ENCODE peak calls at places on chromosomes 7 and 10, in four cellular contexts. Z is B cell, S is heart left ventricle, M is lung. B is an unnamed sample.

GRCh38 chr10:131316321-131317075 is 5.0 kb upstream of the TCERG1L start:
- DNase-seq in Z (no peak), S (no peak), M (no peak), B (peak; percentile 76)

GRCh38 chr7:39880556-39880955 is 69.5 kb upstream of the CDK13 start:
- DNase-seq in Z (no peak), S (no peak), M (no peak), B (no peak)

GRCh38 chr10:82943142-82943541 is 1068.1 kb downstream of the NRG3 start:
- DNase-seq in Z (no peak), S (no peak), M (no peak), B (no peak)

GRCh38 chr10:36023939-36024338 is 381.8 kb upstream of the FZD8 start:
- DNase-seq in Z (no peak), S (no peak), M (no peak), B (no peak)

GRCh38 chr10:34739915-34740314 is 75.2 kb downstream of the PARD3 start:
- DNase-seq in Z (no peak), S (peak; percentile 68), M (peak; percentile 35), B (no peak)

GRCh38 chr10:87767253-87767652 is 50.8 kb downstream of the ATAD1 start:
- DNase-seq in Z (no peak), S (no peak), M (no peak), B (no peak)

GRCh38 chr7:112135815-112136706 is 70.1 kb downstream of the DOCK4 start:
- DNase-seq in Z (no peak), S (no peak), M (no peak), B (no peak)

GRCh38 chr7:98956937-98957336 is 78.6 kb downstream of the TRRAP start:
- DNase-seq in Z (no peak), S (no peak), M (no peak), B (no peak)

GRCh38 chr10:124699471-124700292 is 44.5 kb downstream of the FAM53B start:
- DNase-seq in Z (no peak), S (peak; percentile 79), M (no peak), B (no peak)

GRCh38 chr10:77247076-77247561 is 390.5 kb downstream of the KCNMA1 start:
- DNase-seq in Z (no peak), S (no peak), M (no peak), B (no peak)

GRCh38 chr7:41817386-41817785 is 114.5 kb upstream of the INHBA start:
- DNase-seq in Z (no peak), S (no peak), M (no peak), B (no peak)

GRCh38 chr7:151327659-151328058 is 14.0 kb upstream of the NUB1 start:
- DNase-seq in Z (no peak), S (no peak), M (no peak), B (no peak)

GRCh38 chr7:36604801-36605200 is 119.5 kb downstream of the AOAH start:
- DNase-seq in Z (no peak), S (no peak), M (no peak), B (no peak)

GRCh38 chr7:130079846-130080394 is 9.6 kb downstream of the KLHDC10 start:
- DNase-seq in Z (no peak), S (no peak), M (no peak), B (no peak)

GRCh38 chr7:130087364-130087763 is 17.0 kb downstream of the KLHDC10 start:
- DNase-seq in Z (no peak), S (no peak), M (no peak), B (no peak)

GRCh38 chr7:130086938-130087337 is 16.6 kb downstream of the KLHDC10 start:
- DNase-seq in Z (no peak), S (no peak), M (no peak), B (no peak)

GRCh38 chr7:130084037-130084875 is 13.9 kb downstream of the KLHDC10 start:
- DNase-seq in Z (no peak), S (no peak), M (no peak), B (no peak)
- TF ChIP-seq CTCF in Z (peak; percentile 65), S (peak; percentile 40), M (no peak), B (peak; percentile 75)

GRCh38 chr7:70808876-70809275 is 323.1 kb upstream of the GALNT17 start:
- DNase-seq in Z (no peak), S (no peak), M (no peak), B (no peak)

GRCh38 chr7:70810558-70811139 is 321.3 kb upstream of the GALNT17 start:
- DNase-seq in Z (no peak), S (no peak), M (no peak), B (no peak)

GRCh38 chr7:70807650-70808049 is 324.3 kb upstream of the GALNT17 start:
- DNase-seq in Z (no peak), S (no peak), M (no peak), B (no peak)

DNA sequence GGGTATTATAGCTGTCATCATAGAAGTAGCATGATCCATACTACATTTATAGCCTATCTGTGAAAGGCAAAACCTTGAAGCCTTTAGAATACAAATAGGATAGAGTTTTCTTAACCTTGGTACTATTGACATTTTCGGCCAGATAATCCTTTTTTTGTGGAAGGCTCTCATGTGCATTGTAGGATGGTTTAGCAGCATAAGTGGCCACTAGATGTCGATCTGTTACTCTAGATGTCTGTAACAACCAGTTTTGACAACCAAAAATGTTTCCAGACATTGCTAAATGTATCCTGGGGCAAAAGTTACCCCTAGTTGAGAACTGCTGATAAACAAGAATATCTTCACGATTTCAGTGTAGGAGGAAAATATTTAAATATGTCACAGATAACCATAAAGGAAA is 319.4 kb upstream of the GALNT17 start:
- DNase-seq in Z (no peak), S (no peak), M (no peak), B (no peak)
- TF ChIP-seq CTCF in Z (no peak), S (no peak), M (no peak), B (peak; percentile 63)

GRCh38 chr7:25615005-25615404 is 386.7 kb upstream of the NPVF start:
- DNase-seq in Z (no peak), S (no peak), M (no peak), B (no peak)

GRCh38 chr7:25615603-25616002 is 387.3 kb upstream of the NPVF start:
- DNase-seq in Z (no peak), S (no peak), M (no peak), B (no peak)

GRCh38 chr7:25613912-25614311 is 385.6 kb upstream of the NPVF start:
- DNase-seq in Z (no peak), S (no peak), M (no peak), B (no peak)

GRCh38 chr7:25617219-25617618 is 388.9 kb upstream of the NPVF start:
- DNase-seq in Z (no peak), S (no peak), M (no peak), B (no peak)

DNA sequence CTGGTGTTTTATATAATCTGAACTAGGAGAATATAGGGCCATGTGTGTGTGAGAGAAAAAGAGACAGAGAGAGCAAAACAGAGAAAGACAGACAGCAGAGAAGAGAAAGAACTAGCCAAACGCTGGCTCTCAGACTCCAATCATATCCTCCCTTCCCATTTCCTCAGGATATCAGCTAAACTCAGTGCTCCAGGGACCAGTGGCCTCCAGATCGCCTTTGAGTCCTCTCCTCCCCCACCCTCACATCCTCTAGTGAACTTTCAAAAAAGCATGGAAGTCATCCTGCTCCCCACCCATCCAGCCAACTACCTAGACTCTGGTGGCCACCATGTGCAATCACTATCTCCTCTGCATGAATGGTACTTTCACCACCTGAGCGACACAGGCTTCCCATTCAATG is 386.1 kb upstream of the NPVF start:
- DNase-seq in Z (no peak), S (no peak), M (no peak), B (no peak)
- TF ChIP-seq CTCF in Z (no peak), S (no peak), M (no peak), B (no peak)

GRCh38 chr10:133257489-133258065 is 19.1 kb downstream of the ADAM8 start:
- DNase-seq in Z (peak; percentile 52), S (peak; percentile 83), M (peak; percentile 80), B (no peak)
- TF ChIP-seq CTCF in Z (no peak), S (peak; percentile 26), M (peak; percentile 17), B (peak; percentile 48)

DNA sequence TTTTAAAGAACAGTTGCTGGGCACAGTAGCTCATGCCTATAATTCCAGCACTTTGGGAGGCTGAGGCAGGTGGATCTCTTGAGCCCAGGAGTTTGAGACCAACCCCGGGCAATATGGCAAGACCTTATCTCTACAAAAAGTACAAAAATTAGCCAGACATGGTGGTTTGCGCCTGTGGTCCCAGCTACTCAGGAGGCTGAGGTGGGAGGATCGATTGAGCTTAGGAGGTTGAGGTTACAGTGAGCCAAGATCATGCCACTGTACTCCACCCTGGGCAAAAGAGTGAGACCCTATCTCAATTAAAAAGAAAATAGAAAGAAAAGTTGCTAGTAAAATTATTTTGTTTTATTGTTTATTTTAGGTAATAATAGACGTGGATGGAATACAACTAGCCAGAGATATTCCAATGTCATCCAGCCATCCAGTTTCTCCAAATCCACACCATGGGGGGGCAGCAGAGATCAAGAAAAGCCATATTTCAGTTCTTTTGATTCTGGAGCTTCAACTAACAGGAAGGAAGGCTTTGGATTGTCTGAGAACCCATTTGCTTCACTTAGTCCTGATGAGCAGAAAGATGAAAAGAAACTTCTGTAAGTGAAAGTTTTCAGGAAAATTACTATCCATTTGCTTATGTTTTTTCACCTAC is 3.0 kb downstream of the NUP42 start:
- DNase-seq in Z (no peak), S (no peak), M (no peak), B (no peak)
- TF ChIP-seq CTCF in Z (no peak), S (peak; percentile 64), M (no peak), B (peak; percentile 86)

GRCh38 chr10:132458071-132458594 is 61.1 kb downstream of the PWWP2B start:
- DNase-seq in Z (peak; percentile 20), S (peak; percentile 51), M (no peak), B (peak; percentile 78)

GRCh38 chr10:132456881-132457280 is 59.9 kb downstream of the PWWP2B start:
- DNase-seq in Z (peak; percentile 21), S (peak; percentile 51), M (no peak), B (peak; percentile 86)

GRCh38 chr10:132458595-132459251 is 61.7 kb downstream of the PWWP2B start:
- DNase-seq in Z (peak; percentile 60), S (peak; percentile 85), M (no peak), B (peak; percentile 84)

GRCh38 chr10:132455986-132456847 is 59.2 kb downstream of the PWWP2B start:
- DNase-seq in Z (peak; percentile 19), S (peak; percentile 46), M (no peak), B (peak; percentile 82)

GRCh38 chr10:132457328-132458070 is 60.5 kb downstream of the PWWP2B start:
- DNase-seq in Z (peak; percentile 39), S (peak; percentile 43), M (no peak), B (peak; percentile 82)
- TF ChIP-seq CTCF in Z (no peak), S (no peak), M (no peak), B (peak; percentile 23)

GRCh38 chr7:80098795-80099194 is 35.8 kb upstream of the GNAI1 start:
- DNase-seq in Z (no peak), S (no peak), M (no peak), B (no peak)
- TF ChIP-seq CTCF in Z (no peak), S (no peak), M (no peak), B (peak; percentile 38)

DNA sequence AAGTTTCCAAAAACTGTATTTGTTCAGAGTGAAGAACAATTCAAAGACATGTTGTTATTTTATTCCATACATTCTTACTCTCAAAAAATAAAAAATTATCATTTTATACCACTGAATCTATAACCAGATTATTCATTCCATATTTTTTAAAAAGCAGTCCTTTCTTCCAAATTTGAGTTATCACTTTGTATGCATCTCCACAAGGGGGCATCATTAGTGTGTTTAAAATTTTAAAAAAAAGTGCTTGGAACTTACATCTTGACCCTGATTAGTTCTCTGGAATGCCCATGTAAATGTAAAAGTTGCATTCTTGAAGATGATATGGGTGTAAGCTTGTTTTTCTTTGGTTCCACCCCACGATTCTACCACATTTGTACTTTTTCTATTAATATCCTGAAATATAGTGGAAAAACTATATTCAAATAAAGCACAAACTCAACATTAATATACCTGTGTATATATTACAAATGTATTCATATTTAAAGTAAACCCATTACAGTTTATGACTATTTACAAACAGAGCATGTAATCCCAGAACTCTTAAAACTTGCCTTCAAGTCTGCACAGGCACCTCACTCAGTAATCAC is 144.9 kb downstream of the ELAPOR2 start:
- DNase-seq in Z (no peak), S (no peak), M (no peak), B (no peak)
- TF ChIP-seq CTCF in Z (peak; percentile 74), S (peak; percentile 44), M (no peak), B (peak; percentile 87)

B was measured in chondrocyte.